ENCODE peak calls at places on chromosomes 4 and X, in nine cellular contexts. W is mucosa of descending colon, V is SJSA1, U is HCT116, C is BE2C, O is tibial nerve, X is right lobe of liver, M is suprapubic skin, B is IMR-90. E is an unnamed sample. For H3K36me3, the result is how much of the 10 kb centered on the place peaks cover.

GRCh38 chrX:44873415-44874270 is 655 bp downstream of the KDM6A start:
- DNase-seq in M (peak), X (peak), C (peak), B (peak), O (peak), V (peak), W (peak), U (no peak), E (no peak)

GRCh38 chr4:18630218-18631110 is 608.9 kb upstream of the LCORL start:
- DNase-seq in V (no peak), B (no peak), C (peak), U (no peak), X (no peak), O (no peak), M (no peak), W (no peak), E (no peak)

GRCh38 chrX:48972214-48973164 is 845 bp upstream of the KCND1 start:
- DNase-seq in C (peak), X (no peak), B (peak), O (peak), M (no peak), V (peak), W (peak), U (peak), E (no peak)

GRCh38 chrX:55907968-55908607 is 190.5 kb downstream of the RRAGB start:
- DNase-seq in W (peak), O (no peak), U (peak), B (no peak), X (no peak), V (peak), M (no peak), C (peak), E (no peak)

GRCh38 chr4:142331646-142332045 is 514.5 kb downstream of the INPP4B start:
- DNase-seq in M (no peak), X (no peak), U (no peak), O (no peak), B (peak), V (no peak), W (no peak), C (no peak), E (no peak)

GRCh38 chrX:77076896-77077295 is 370.3 kb upstream of the FGF16 start:
- DNase-seq in O (no peak), M (no peak), V (no peak), C (no peak), B (no peak), X (no peak), W (no peak), U (no peak), E (no peak)

GRCh38 chr4:164959896-164960295 is 17.6 kb downstream of the TRIM61 start:
- DNase-seq in C (no peak), U (no peak), M (no peak), W (no peak), B (peak), V (peak), X (no peak), O (no peak), E (no peak)

GRCh38 chrX:22395372-22395771 is 122.7 kb downstream of the CBLL2 start:
- DNase-seq in U (no peak), X (no peak), O (no peak), W (no peak), V (no peak), C (no peak), M (no peak), B (peak), E (peak)

GRCh38 chrX:71541546-71542022 is 8.7 kb downstream of the OGT start:
- DNase-seq in M (no peak), C (no peak), W (no peak), O (no peak), V (peak), B (peak), U (no peak), X (no peak), E (no peak)

GRCh38 chr4:32858971-32859370 is 2138.8 kb downstream of the PCDH7 start:
- DNase-seq in C (no peak), V (no peak), X (no peak), B (peak), O (no peak), W (no peak), M (no peak), U (peak), E (peak)

GRCh38 chr4:154464654-154465053 is 26.9 kb downstream of the DCHS2 start:
- DNase-seq in O (no peak), C (no peak), M (no peak), V (no peak), B (no peak), U (no peak), X (no peak), W (no peak), E (no peak)

GRCh38 chrX:41447897-41448296 is 754 bp downstream of the NYX start:
- DNase-seq in W (no peak), O (no peak), B (no peak), V (no peak), X (no peak), C (no peak), M (no peak), U (no peak), E (no peak)

GRCh38 chrX:119758682-119759332 is 419 bp downstream of the SOWAHD start:
- DNase-seq in V (peak), W (peak), O (no peak), C (peak), X (no peak), M (no peak), U (no peak), B (no peak), E (no peak)

GRCh38 chrX:88437563-88437962 is 309.5 kb upstream of the CPXCR1 start:
- DNase-seq in U (no peak), B (no peak), O (no peak), W (no peak), X (no peak), C (no peak), V (no peak), M (no peak), E (no peak)

GRCh38 chr4:100414016-100414790 is 103.6 kb downstream of the EMCN start:
- DNase-seq in W (no peak), O (no peak), U (no peak), B (peak), M (no peak), C (no peak), V (no peak), X (no peak), E (no peak)

GRCh38 chr4:54783402-54784110 is 125.8 kb downstream of the KIT start:
- DNase-seq in W (no peak), M (no peak), B (no peak), C (no peak), O (no peak), U (no peak), V (no peak), X (no peak), E (no peak)

GRCh38 chr4:81058621-81059020 is 28.1 kb downstream of the BMP3 start:
- DNase-seq in O (no peak), U (no peak), W (no peak), B (no peak), C (no peak), M (no peak), V (no peak), X (no peak), E (no peak)

GRCh38 chrX:68719904-68720614 is 72.6 kb downstream of the STARD8 start:
- DNase-seq in W (no peak), C (no peak), M (no peak), X (peak), B (no peak), U (no peak), V (no peak), O (no peak), E (no peak)

GRCh38 chrX:105608745-105609144 is 213.6 kb upstream of the NRK start:
- DNase-seq in M (no peak), W (no peak), B (no peak), V (no peak), C (no peak), U (no peak), X (no peak), O (no peak), E (no peak)

GRCh38 chr4:120918788-120919187 is 3.7 kb downstream of the PRDM5 start:
- DNase-seq in C (no peak), V (no peak), B (peak), M (no peak), O (no peak), U (no peak), X (no peak), W (peak), E (no peak)

GRCh38 chr4:7342223-7342576 is 92.5 kb downstream of the PSAPL1 start:
- DNase-seq in M (no peak), U (no peak), B (no peak), C (no peak), X (no peak), O (no peak), W (no peak), V (no peak), E (no peak)

GRCh38 chrX:48468693-48469691 is 1.1 kb downstream of the SLC38A5 start:
- DNase-seq in M (no peak), O (no peak), C (no peak), U (no peak), X (no peak), V (no peak), B (no peak), W (no peak), E (no peak)

GRCh38 chr4:90542216-90542615 is 415.0 kb downstream of the CCSER1 start:
- DNase-seq in O (no peak), X (no peak), V (no peak), U (no peak), W (no peak), B (no peak), M (no peak), C (no peak), E (no peak)

GRCh38 chrX:154751121-154751668 is 318 bp upstream of the GAB3 start:
- DNase-seq in U (no peak), X (no peak), V (no peak), C (no peak), B (no peak), M (no peak), W (peak), O (no peak), E (no peak)

GRCh38 chr4:55947912-55948725 is 626 bp upstream of the CEP135 start:
- DNase-seq in M (no peak), W (no peak), U (peak), V (peak), O (no peak), X (no peak), C (no peak), B (peak), E (peak)

GRCh38 chr4:9146967-9147366 is 23.2 kb upstream of the FAM90A26 start:
- DNase-seq in M (no peak), V (no peak), W (no peak), X (no peak), O (no peak), B (no peak), C (no peak), U (no peak), E (no peak)

GRCh38 chrX:74537011-74537390 is 77.4 kb downstream of the RLIM start:
- DNase-seq in O (no peak), V (no peak), B (peak), M (no peak), C (no peak), W (no peak), X (no peak), U (no peak), E (no peak)

GRCh38 chrX:39212456-39212855 is 411.2 kb downstream of the MID1IP1 start:
- DNase-seq in B (no peak), W (no peak), C (no peak), O (no peak), V (no peak), X (no peak), U (no peak), M (no peak), E (no peak)

GRCh38 chrX:2559124-2559523 is 58.3 kb upstream of the DHRSX start:
- DNase-seq in M (no peak), B (no peak), V (no peak), X (no peak), U (no peak), W (no peak), O (no peak), C (no peak), E (no peak)

GRCh38 chr4:60155088-60155487 is 1045.0 kb upstream of the ADGRL3 start:
- DNase-seq in M (no peak), U (no peak), W (no peak), V (no peak), B (no peak), O (no peak), C (no peak), X (no peak), E (no peak)

GRCh38 chr4:156672924-156673323 is 298.7 kb downstream of the PDGFC start:
- DNase-seq in O (no peak), W (no peak), C (no peak), B (no peak), X (no peak), U (peak), M (no peak), V (no peak), E (no peak)

GRCh38 chr4:85132117-85132516 is 165.6 kb upstream of the WDFY3 start:
- DNase-seq in W (no peak), M (no peak), B (no peak), X (no peak), O (no peak), V (no peak), C (no peak), U (no peak), E (no peak)

GRCh38 chrX:118528089-118528753 is 32.6 kb downstream of the DOCK11 start:
- DNase-seq in X (no peak), V (no peak), B (no peak), W (peak), M (no peak), U (no peak), O (no peak), C (no peak), E (no peak)

GRCh38 chrX:119272882-119273806 is 37.1 kb downstream of the PGRMC1 start:
- DNase-seq in U (no peak), X (no peak), O (no peak), V (no peak), M (no peak), W (peak), C (no peak), B (peak), E (peak)

GRCh38 chr4:98516042-98516440 is 142.4 kb downstream of the TSPAN5 start:
- DNase-seq in X (no peak), V (peak), B (peak), U (peak), W (no peak), M (no peak), O (no peak), C (no peak), E (peak)

GRCh38 chrX:39755152-39756032 is 342.4 kb downstream of the BCOR start:
- DNase-seq in B (peak), C (peak), O (peak), M (peak), U (peak), V (peak), W (peak), X (no peak), E (peak)

DNA sequence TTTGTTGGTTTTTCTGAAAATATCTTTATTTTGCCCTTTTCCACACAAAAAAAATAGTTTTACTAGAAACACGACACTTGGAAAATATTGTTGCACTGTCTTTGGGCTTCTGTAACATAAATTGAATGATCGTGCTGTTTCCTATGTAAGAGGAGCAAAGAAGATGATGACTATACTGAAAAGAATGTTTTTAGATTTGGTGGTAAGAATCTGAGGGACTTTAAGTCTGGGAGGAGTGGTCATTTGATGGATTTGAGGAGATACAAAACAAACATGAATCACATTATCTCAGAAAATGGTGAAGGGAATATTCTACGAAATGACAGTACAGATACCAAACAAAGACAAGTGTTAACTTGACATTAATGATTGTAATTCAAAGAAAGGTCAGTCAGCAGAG is 328.8 kb downstream of the ADAM29 start:
- DNase-seq in B (peak), M (no peak), X (no peak), U (no peak), W (no peak), O (no peak), V (no peak), C (no peak), E (no peak)
- H3K36me3 ChIP-seq in B (under half), M (under half), X (under half), U (under half), W (under half), O (under half), V (under half), C (under half), E (under half)

GRCh38 chr4:118732591-118733330 is 47.6 kb downstream of the METTL14 start:
- DNase-seq in W (no peak), V (no peak), X (no peak), M (no peak), U (no peak), C (no peak), O (no peak), B (peak), E (no peak)
- H3K36me3 ChIP-seq in W (under half), V (half or more), X (under half), M (half or more), U (under half), C (half or more), O (under half), B (under half), E (under half)

GRCh38 chr4:453267-453666 is 45.7 kb downstream of the ZNF721 start:
- DNase-seq in U (no peak), W (no peak), B (no peak), V (no peak), M (no peak), X (no peak), O (no peak), C (no peak), E (no peak)
- H3K36me3 ChIP-seq in U (half or more), W (under half), B (under half), V (under half), M (half or more), X (under half), O (under half), C (half or more), E (under half)

DNA sequence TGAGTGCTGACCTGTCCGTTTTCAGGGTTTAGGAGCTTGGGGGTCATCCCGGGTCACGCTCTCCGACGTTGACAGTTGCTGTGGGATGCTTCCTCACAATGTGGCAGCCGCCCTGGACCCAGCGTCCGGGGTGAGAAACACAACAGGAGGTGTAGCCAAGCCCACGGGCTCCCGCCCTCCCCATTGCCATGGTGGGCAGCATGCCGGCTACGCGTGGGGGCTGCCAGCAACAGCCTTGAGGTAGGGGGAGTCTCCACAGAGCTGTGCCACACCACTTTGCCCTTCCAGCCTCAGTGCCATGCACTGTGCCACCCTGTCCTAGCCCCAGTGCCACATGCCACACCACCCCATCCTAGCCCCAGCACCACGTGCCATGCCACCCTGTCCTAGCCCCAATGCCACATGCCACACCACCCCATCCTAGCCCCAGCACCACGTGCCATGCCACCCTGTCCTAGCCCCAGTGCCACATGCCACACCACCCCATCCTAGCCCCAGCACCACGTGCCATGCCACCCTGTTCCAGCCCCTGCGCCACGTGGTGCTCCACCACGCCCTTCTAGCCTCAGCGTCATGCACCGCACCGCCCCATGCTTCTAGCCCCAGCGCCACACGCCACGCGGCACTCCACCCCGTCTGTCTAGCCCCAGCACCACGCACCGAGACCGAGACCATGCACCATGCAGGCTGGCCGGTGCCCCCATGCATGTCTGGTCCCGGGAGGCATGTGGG is 8.5 kb upstream of the HGFAC start:
- DNase-seq in O (no peak), M (no peak), W (no peak), U (no peak), X (no peak), B (no peak), C (no peak), V (no peak), E (no peak)
- H3K36me3 ChIP-seq in O (under half), M (under half), W (under half), U (under half), X (under half), B (under half), C (under half), V (under half), E (under half)

DNA sequence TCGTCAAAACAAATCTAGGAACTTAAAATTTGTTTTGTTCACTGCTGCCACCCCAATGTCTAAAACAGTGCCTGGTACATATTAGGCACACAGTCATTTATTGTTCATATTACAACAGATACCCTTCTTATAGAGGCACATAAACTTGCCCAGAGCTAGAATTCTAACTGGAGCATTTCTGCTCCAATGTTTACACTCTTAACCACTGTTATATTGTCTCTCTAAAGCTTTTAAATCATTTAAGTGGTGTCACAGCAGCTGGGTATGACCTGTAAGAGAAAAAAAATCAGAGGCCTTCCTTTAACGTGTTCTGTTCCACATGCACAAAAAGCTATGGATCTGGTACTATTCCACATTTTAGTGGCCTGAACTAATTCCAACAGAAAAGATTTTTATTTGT is 3.0 kb downstream of the UBE2D3 start:
- DNase-seq in U (no peak), V (peak), X (no peak), O (no peak), M (no peak), B (peak), C (no peak), W (no peak), E (no peak)
- H3K36me3 ChIP-seq in U (under half), V (half or more), X (under half), O (under half), M (under half), B (under half), C (under half), W (under half), E (under half)

GRCh38 chr4:73103799-73104503 is 34.4 kb upstream of the COX18 start:
- DNase-seq in U (no peak), X (no peak), O (no peak), B (peak), M (no peak), C (no peak), V (no peak), W (no peak), E (no peak)

GRCh38 chr4:73099143-73099542 is 29.6 kb upstream of the COX18 start:
- DNase-seq in U (no peak), O (no peak), M (no peak), C (no peak), B (no peak), W (no peak), X (no peak), V (no peak), E (no peak)

GRCh38 chr4:73104695-73105094 is 35.2 kb upstream of the COX18 start:
- DNase-seq in O (no peak), W (no peak), B (no peak), V (no peak), M (no peak), X (no peak), U (no peak), C (no peak), E (no peak)

GRCh38 chr4:73092868-73093267 is 23.4 kb upstream of the COX18 start:
- DNase-seq in X (no peak), W (no peak), O (no peak), B (no peak), C (no peak), U (no peak), M (no peak), V (no peak), E (no peak)

DNA sequence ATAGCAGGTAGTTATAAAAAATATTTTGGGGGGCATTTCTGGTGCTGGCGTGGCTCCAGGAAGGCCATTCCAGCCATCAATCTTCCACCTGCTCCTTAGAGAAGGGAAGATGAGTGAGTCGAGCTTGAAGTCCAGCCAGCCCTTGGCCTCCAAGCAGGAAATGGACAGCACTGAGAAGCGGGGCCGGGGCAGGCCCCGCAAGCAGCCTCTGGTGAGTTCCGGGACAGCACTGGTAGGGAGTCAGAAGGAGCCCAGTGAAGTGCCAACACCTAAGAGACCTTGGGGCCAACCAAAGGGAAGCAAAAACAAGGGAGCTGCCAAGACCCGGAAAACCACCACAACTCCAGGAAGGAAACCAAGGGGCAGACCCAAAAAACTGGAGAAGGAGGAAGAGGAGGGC is 29.2 kb upstream of the COX18 start:
- DNase-seq in U (no peak), M (no peak), C (no peak), O (no peak), X (no peak), V (no peak), W (no peak), B (no peak), E (no peak)
- H3K36me3 ChIP-seq in U (under half), M (half or more), C (half or more), O (under half), X (under half), V (half or more), W (under half), B (under half), E (under half)

E was measured in kidney epithelial cell.